ENCODE peak calls at places on chromosomes 2 and 18, in five cellular contexts. I is Daoy; P is AG20443; N is DND-41; U is activated CD4-positive, alpha-beta T cell treated with anti-CD3 and anti-CD28 coated beads for 24 hours. O is an unnamed sample.

GRCh38 chr18:49728542-49728941 is 84.8 kb downstream of the ACAA2 start:
- DNase-seq in N (peak), P (peak), U (no peak), I (peak), O (peak)

GRCh38 chr2:143930891-143931290 is 589.0 kb downstream of the ZEB2 start:
- DNase-seq in P (no peak), U (no peak), N (no peak), I (no peak), O (no peak)

GRCh38 chr2:4780679-4781078 is 911.5 kb upstream of the SOX11 start:
- DNase-seq in N (no peak), U (no peak), P (no peak), I (peak), O (no peak)

GRCh38 chr2:54122939-54123338 is 7.5 kb downstream of the ACYP2 start:
- DNase-seq in U (no peak), P (peak), N (no peak), I (peak), O (no peak)

GRCh38 chr2:32485399-32485798 is 128.6 kb downstream of the BIRC6 start:
- DNase-seq in I (no peak), P (no peak), N (no peak), U (no peak), O (no peak)

GRCh38 chr2:38610851-38611801 is 8.4 kb upstream of the HNRNPLL start:
- DNase-seq in N (no peak), U (no peak), I (peak), P (no peak), O (no peak)

GRCh38 chr18:32893915-32894314 is 121.1 kb upstream of the KLHL14 start:
- DNase-seq in N (no peak), P (no peak), I (peak), U (no peak), O (no peak)

GRCh38 chr2:178800510-178800909 is 6.7 kb downstream of the TTN start:
- DNase-seq in I (no peak), N (no peak), U (no peak), P (no peak), O (no peak)

GRCh38 chr18:69948919-69949537 is 1.4 kb upstream of the CD226 start:
- DNase-seq in U (peak), N (no peak), P (no peak), I (no peak), O (no peak)

GRCh38 chr2:86397989-86398388 is 43.2 kb upstream of the KDM3A start:
- DNase-seq in I (no peak), P (no peak), N (no peak), U (no peak), O (no peak)

GRCh38 chr18:46939337-46939963 is 22.0 kb downstream of the KATNAL2 start:
- DNase-seq in P (peak), I (peak), U (no peak), N (no peak), O (no peak)

GRCh38 chr2:36561223-36561944 is 36.6 kb downstream of the FEZ2 start:
- DNase-seq in U (no peak), I (peak), N (no peak), P (peak), O (no peak)

GRCh38 chr2:239464166-239465016 is 63.6 kb upstream of the HDAC4 start:
- DNase-seq in P (no peak), N (no peak), I (no peak), U (no peak), O (no peak)

GRCh38 chr2:85551698-85552678 is 9.3 kb downstream of the GGCX start:
- DNase-seq in P (peak), I (peak), U (peak), N (peak), O (peak)

GRCh38 chr2:23505984-23506380 is 121.0 kb downstream of the KLHL29 start:
- DNase-seq in N (no peak), I (no peak), P (peak), U (no peak), O (peak)

GRCh38 chr2:210224660-210225460 is at the start of gene ACADL:
- DNase-seq in U (no peak), I (peak), N (no peak), P (peak), O (no peak)

GRCh38 chr2:237109421-237109820 is 23.7 kb downstream of the COPS8 start:
- DNase-seq in P (no peak), I (no peak), U (no peak), N (no peak), O (no peak)

GRCh38 chr2:154403242-154403790 is 295.2 kb upstream of the KCNJ3 start:
- DNase-seq in U (no peak), I (no peak), P (no peak), N (no peak), O (no peak)

GRCh38 chr2:100603945-100604633 is 41.3 kb downstream of the PDCL3 start:
- DNase-seq in U (no peak), P (peak), N (no peak), I (no peak), O (no peak)

GRCh38 chr2:102841107-102841840 is 79.4 kb downstream of the TMEM182 start:
- DNase-seq in N (peak), P (peak), U (no peak), I (peak), O (peak)

GRCh38 chr2:86628091-86628522 is 4.4 kb upstream of the RNF103 start:
- DNase-seq in U (no peak), P (no peak), N (no peak), I (no peak), O (no peak)

GRCh38 chr2:64015386-64015785 is 3.8 kb downstream of the VPS54 start:
- DNase-seq in U (no peak), I (no peak), P (no peak), N (no peak), O (no peak)

GRCh38 chr2:160940271-160940670 is 220.0 kb upstream of the TANK start:
- DNase-seq in N (no peak), U (no peak), P (peak), I (peak), O (no peak)

GRCh38 chr2:232876071-232876977 is 6.3 kb downstream of the SNORC start:
- DNase-seq in I (peak), P (peak), U (no peak), N (no peak), O (peak)

GRCh38 chr2:60517441-60517840 is 36.0 kb downstream of the BCL11A start:
- DNase-seq in P (no peak), N (no peak), I (peak), U (no peak), O (no peak)

GRCh38 chr18:21117385-21118135 is 5.9 kb upstream of the ROCK1 start:
- DNase-seq in N (no peak), I (no peak), U (no peak), P (peak), O (no peak)

GRCh38 chr2:46939596-46940359 is 24.2 kb upstream of the MCFD2 start:
- DNase-seq in I (no peak), N (peak), U (no peak), P (no peak), O (no peak)

GRCh38 chr2:221034973-221035372 is 537.1 kb downstream of the EPHA4 start:
- DNase-seq in N (no peak), P (no peak), I (no peak), U (no peak), O (no peak)

GRCh38 chr2:136254681-136255080 is 136.7 kb upstream of the CXCR4 start:
- DNase-seq in N (no peak), I (no peak), U (no peak), P (no peak), O (no peak)

GRCh38 chr18:64037812-64038414 is 68.0 kb downstream of the SERPINB8 start:
- DNase-seq in P (peak), N (no peak), U (no peak), I (no peak), O (no peak)

GRCh38 chr18:70522183-70522582 is 233.3 kb downstream of the SOCS6 start:
- DNase-seq in N (no peak), U (no peak), P (no peak), I (no peak), O (no peak)

GRCh38 chr2:219551412-219551811 is 7.6 kb downstream of the TMEM198 start:
- DNase-seq in N (no peak), I (peak), P (peak), U (no peak), O (peak)

GRCh38 chr2:124024491-124025348 is at the start of gene CNTNAP5:
- DNase-seq in I (no peak), P (peak), U (no peak), N (no peak), O (peak)

GRCh38 chr18:3552305-3552704 is 102.3 kb downstream of the TGIF1 start:
- DNase-seq in I (no peak), P (no peak), N (no peak), U (no peak), O (peak)

GRCh38 chr2:234996467-234997270 is 44.9 kb downstream of the SH3BP4 start:
- DNase-seq in N (no peak), U (no peak), I (peak), P (peak), O (no peak)

GRCh38 chr2:172404824-172405223 is 22.6 kb upstream of the ITGA6 start:
- DNase-seq in I (peak), U (no peak), N (no peak), P (peak), O (no peak)

O was measured in WERI-Rb-1.